ENCODE peak calls at places on chromosomes 2 and 18, in five cellular contexts. I is T-helper 9 cell; L is CD8-positive, alpha-beta memory T cell; H is ureter; K is CD4-positive, alpha-beta T cell. E is an unnamed sample.

GRCh38 chr2:112541315-112542122 is 746 bp upstream of the POLR1B start:
- DNase-seq in H (peak; percentile 78), I (no peak), K (peak; percentile 56), L (peak; percentile 45), E (peak; percentile 70)

GRCh38 chr18:42915240-42915791 is 200.2 kb downstream of the RIT2 start:
- DNase-seq in K (no peak), L (no peak), I (no peak), H (no peak), E (no peak)

GRCh38 chr2:216572582-216573578 is 60.3 kb upstream of the IGFBP2 start:
- DNase-seq in L (no peak), H (peak; percentile 91), I (no peak), K (no peak), E (no peak)

GRCh38 chr2:98269274-98269673 is 77.0 kb upstream of the CNGA3 start:
- DNase-seq in L (no peak), I (no peak), H (no peak), K (no peak), E (no peak)

GRCh38 chr2:45843136-45843535 is 191.7 kb downstream of the PRKCE start:
- DNase-seq in K (no peak), H (no peak), I (no peak), L (no peak), E (no peak)

GRCh38 chr18:38460657-38461056 is 895.1 kb upstream of the CELF4 start:
- DNase-seq in K (no peak), H (no peak), I (no peak), L (no peak), E (no peak)

GRCh38 chr2:201807452-201807980 is 1.2 kb downstream of the CDK15 start:
- DNase-seq in L (no peak), H (peak; percentile 53), I (no peak), K (no peak), E (no peak)

GRCh38 chr2:70947556-70948184 is 12.0 kb downstream of the ATP6V1B1 start:
- DNase-seq in I (no peak), H (peak; percentile 41), K (no peak), L (no peak), E (no peak)

GRCh38 chr2:230326453-230327417 is at the start of gene SP140L:
- DNase-seq in L (peak; percentile 73), K (peak; percentile 70), I (peak; percentile 64), H (peak; percentile 82), E (peak; percentile 84)

GRCh38 chr18:76208632-76209308 is 286.3 kb downstream of the ZNF516 start:
- DNase-seq in K (no peak), H (no peak), L (no peak), I (no peak), E (no peak)

GRCh38 chr2:28325567-28326468 is 66.8 kb upstream of the FOSL2 start:
- DNase-seq in I (no peak), H (peak; percentile 73), L (no peak), K (no peak), E (no peak)

GRCh38 chr2:177767768-177768167 is 304.8 kb downstream of the PDE11A start:
- DNase-seq in L (no peak), K (no peak), I (no peak), H (no peak), E (no peak)

GRCh38 chr2:219570924-219571310 is 422 bp downstream of the OBSL1 start:
- DNase-seq in K (no peak), I (no peak), H (no peak), L (no peak), E (no peak)

GRCh38 chr2:169160926-169161481 is 91.6 kb downstream of the DHRS9 start:
- DNase-seq in L (no peak), H (no peak), K (no peak), I (no peak), E (no peak)

GRCh38 chr18:42736074-42736473 is 379.4 kb downstream of the RIT2 start:
- DNase-seq in K (no peak), I (no peak), L (no peak), H (no peak), E (no peak)

GRCh38 chr2:134934641-134935040 is 16.0 kb downstream of the CCNT2 start:
- DNase-seq in L (no peak), H (no peak), K (no peak), I (no peak), E (no peak)

GRCh38 chr2:159600752-159601151 is 15.6 kb downstream of the BAZ2B start:
- DNase-seq in K (no peak), L (no peak), H (no peak), I (no peak), E (no peak)

GRCh38 chr18:29083545-29083944 is 906.6 kb upstream of the CDH2 start:
- DNase-seq in K (no peak), H (no peak), L (no peak), I (no peak), E (no peak)